ENCODE peak calls at places on chromosome 1, in seven cellular contexts. Q, M, Y, N, R, C and U are unnamed samples.
A peak's percentile ranks its signal among the peaks of the same experiment; 100 is the strongest.

GRCh38 chr1:48943826-48944225 is 167.1 kb upstream of the BEND5 start:
- DNase-seq in Q (no peak), M (no peak), Y (no peak), N (no peak), R (no peak), C (no peak), U (no peak)

GRCh38 chr1:119987112-119987511 is 82.3 kb downstream of the NOTCH2 start:
- DNase-seq in Q (no peak), M (peak; percentile 97), Y (no peak), N (no peak), R (no peak), C (no peak), U (no peak)

GRCh38 chr1:28933277-28933676 is 18.9 kb downstream of the EPB41 start:
- DNase-seq in Q (no peak), M (no peak), Y (no peak), N (no peak), R (no peak), C (no peak), U (no peak)

GRCh38 chr1:207644852-207645631 is at the start of gene CR1L:
- DNase-seq in Q (no peak), M (peak; percentile 54), Y (peak; percentile 93), N (peak; percentile 62), R (peak; percentile 73), C (no peak), U (peak; percentile 83)

GRCh38 chr1:93427656-93428055 is 20.3 kb upstream of the FNBP1L start:
- DNase-seq in Q (no peak), M (no peak), Y (no peak), N (no peak), R (no peak), C (no peak), U (peak; percentile 76)

GRCh38 chr1:152442765-152443164 is 28.7 kb upstream of the CRNN start:
- DNase-seq in Q (no peak), M (peak; percentile 45), Y (peak; percentile 66), N (peak; percentile 25), R (no peak), C (no peak), U (peak; percentile 62)

GRCh38 chr1:28580706-28581530 is 11.1 kb upstream of the RAB42 start:
- DNase-seq in Q (no peak), M (peak; percentile 36), Y (no peak), N (peak; percentile 68), R (peak; percentile 73), C (peak; percentile 64), U (no peak)

GRCh38 chr1:110214454-110215404 is 4.6 kb downstream of the KCNC4 start:
- DNase-seq in Q (no peak), M (no peak), Y (no peak), N (no peak), R (no peak), C (no peak), U (no peak)

GRCh38 chr1:186812560-186812959 is 16.2 kb upstream of the PLA2G4A start:
- DNase-seq in Q (no peak), M (peak; percentile 99), Y (no peak), N (no peak), R (no peak), C (no peak), U (no peak)

GRCh38 chr1:29200905-29201594 is 19.4 kb upstream of the SRSF4 start:
- DNase-seq in Q (no peak), M (no peak), Y (no peak), N (no peak), R (no peak), C (no peak), U (no peak)

GRCh38 chr1:70767377-70767776 is 280.2 kb downstream of the PTGER3 start:
- DNase-seq in Q (no peak), M (peak; percentile 43), Y (no peak), N (no peak), R (no peak), C (no peak), U (no peak)

GRCh38 chr1:160779662-160780397 is 16.1 kb upstream of the LY9 start:
- DNase-seq in Q (no peak), M (no peak), Y (no peak), N (peak; percentile 38), R (no peak), C (no peak), U (no peak)

GRCh38 chr1:181128592-181129497 is 40.3 kb downstream of the IER5 start:
- DNase-seq in Q (no peak), M (no peak), Y (no peak), N (peak; percentile 58), R (peak; percentile 78), C (peak; percentile 71), U (peak; percentile 80)

GRCh38 chr1:119871881-119872280 is 24.4 kb downstream of the ADAM30 start:
- DNase-seq in Q (no peak), M (peak; percentile 74), Y (no peak), N (no peak), R (no peak), C (no peak), U (no peak)

GRCh38 chr1:66506393-66506687 is 27.6 kb upstream of the SGIP1 start:
- DNase-seq in Q (no peak), M (no peak), Y (no peak), N (no peak), R (no peak), C (no peak), U (no peak)

GRCh38 chr1:216723274-216723780 is at the start of gene ESRRG:
- DNase-seq in Q (no peak), M (peak; percentile 38), Y (no peak), N (peak; percentile 43), R (peak; percentile 57), C (peak; percentile 77), U (peak; percentile 57)

GRCh38 chr1:204713541-204713940 is 28.0 kb upstream of the LRRN2 start:
- DNase-seq in Q (no peak), M (no peak), Y (no peak), N (no peak), R (no peak), C (no peak), U (no peak)
- H3K4me1 ChIP-seq in Q (peaks cover 10% of the 10 kb centered on the region), M (no peaks in the 10 kb centered on the region), Y (peaks cover 4% of the 10 kb centered on the region), N (peaks cover 4% of the 10 kb centered on the region), R (peaks cover 35% of the 10 kb centered on the region), C (peaks cover 20% of the 10 kb centered on the region), U (no peaks in the 10 kb centered on the region)

GRCh38 chr1:183998045-183998444 is 39.5 kb downstream of the COLGALT2 start:
- DNase-seq in Q (no peak), M (no peak), Y (no peak), N (no peak), R (no peak), C (no peak), U (no peak)

GRCh38 chr1:183996396-183996795 is 41.1 kb downstream of the COLGALT2 start:
- DNase-seq in Q (no peak), M (no peak), Y (no peak), N (no peak), R (no peak), C (peak; percentile 31), U (no peak)

GRCh38 chr1:183995322-183996035 is 42.0 kb downstream of the COLGALT2 start:
- DNase-seq in Q (no peak), M (no peak), Y (no peak), N (no peak), R (no peak), C (no peak), U (peak; percentile 51)

GRCh38 chr1:183993132-183993531 is 44.4 kb downstream of the COLGALT2 start:
- DNase-seq in Q (no peak), M (no peak), Y (no peak), N (no peak), R (no peak), C (no peak), U (no peak)

DNA sequence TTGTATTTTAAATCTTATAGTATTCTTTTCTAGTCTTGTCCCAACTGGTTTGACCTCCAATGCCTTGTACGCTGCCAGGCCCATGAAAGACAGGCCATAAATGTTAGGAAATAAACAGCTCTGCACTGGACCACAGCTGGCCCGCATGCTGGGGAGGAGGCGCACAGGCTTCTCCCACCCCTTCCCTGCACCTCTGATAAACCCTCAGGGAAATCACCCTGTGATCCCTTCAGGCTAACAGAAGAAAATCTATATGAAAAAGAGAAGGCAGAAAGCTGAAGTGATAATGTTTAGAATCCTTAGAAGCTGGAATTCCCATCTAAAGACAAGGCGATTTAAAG is 41.5 kb downstream of the COLGALT2 start:
- DNase-seq in Q (no peak), M (no peak), Y (no peak), N (no peak), R (no peak), C (no peak), U (no peak)
- H3K4me1 ChIP-seq in Q (no peaks in the 10 kb centered on the region), M (no peaks in the 10 kb centered on the region), Y (no peaks in the 10 kb centered on the region), N (no peaks in the 10 kb centered on the region), R (no peaks in the 10 kb centered on the region), C (no peaks in the 10 kb centered on the region), U (no peaks in the 10 kb centered on the region)

GRCh38 chr1:30756545-30757195 is 904 bp downstream of the LAPTM5 start:
- DNase-seq in Q (peak; percentile 70), M (peak; percentile 96), Y (peak; percentile 93), N (peak; percentile 67), R (peak; percentile 87), C (peak; percentile 76), U (peak; percentile 85)

GRCh38 chr1:30755334-30755733 is 2.2 kb downstream of the LAPTM5 start:
- DNase-seq in Q (no peak), M (no peak), Y (no peak), N (no peak), R (no peak), C (no peak), U (peak; percentile 22)

GRCh38 chr1:30756206-30756544 is 1.4 kb downstream of the LAPTM5 start:
- DNase-seq in Q (no peak), M (no peak), Y (no peak), N (no peak), R (no peak), C (no peak), U (no peak)

GRCh38 chr1:30754684-30755171 is 2.8 kb downstream of the LAPTM5 start:
- DNase-seq in Q (no peak), M (no peak), Y (no peak), N (no peak), R (no peak), C (peak; percentile 62), U (no peak)

DNA sequence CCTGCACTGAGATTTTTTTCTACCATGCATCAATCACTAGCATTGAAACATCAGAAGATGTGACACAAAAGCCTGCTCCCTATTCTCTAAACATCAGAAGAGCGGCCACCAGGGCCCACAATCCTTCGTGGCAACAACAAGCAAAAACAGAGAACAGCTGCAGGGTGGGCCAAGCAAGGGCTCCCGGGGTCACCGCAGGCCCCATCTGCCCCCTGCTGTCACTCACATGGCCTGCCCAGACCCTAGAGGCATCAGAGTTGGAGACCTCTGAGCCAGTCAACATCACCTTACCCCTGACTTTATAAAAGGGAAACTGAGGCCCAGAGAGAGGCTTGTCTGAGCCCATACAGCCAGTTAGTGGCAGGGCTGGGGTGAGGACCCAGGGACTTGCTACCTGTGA is 1.8 kb downstream of the LAPTM5 start:
- DNase-seq in Q (no peak), M (no peak), Y (no peak), N (no peak), R (no peak), C (no peak), U (no peak)
- H3K4me1 ChIP-seq in Q (peaks cover 47% of the 10 kb centered on the region), M (peaks cover 12% of the 10 kb centered on the region), Y (peaks cover 5% of the 10 kb centered on the region), N (peaks cover 11% of the 10 kb centered on the region), R (no peaks in the 10 kb centered on the region), C (peaks cover 63% of the 10 kb centered on the region), U (no peaks in the 10 kb centered on the region)

GRCh38 chr1:23558872-23559135 is 497 bp downstream of the ID3 start:
- DNase-seq in Q (no peak), M (no peak), Y (no peak), N (no peak), R (no peak), C (no peak), U (no peak)
- H3K4me1 ChIP-seq in Q (peaks cover 92% of the 10 kb centered on the region), M (peaks cover 38% of the 10 kb centered on the region), Y (peaks cover 53% of the 10 kb centered on the region), N (peaks cover 76% of the 10 kb centered on the region), R (peaks cover 54% of the 10 kb centered on the region), C (peaks cover 36% of the 10 kb centered on the region), U (peaks cover 3% of the 10 kb centered on the region)